ENCODE peak calls at places on chromosome 14, in seven cellular contexts. One of them, this sample, is unnamed.

GRCh38 chr14:51865953-51866747 is 5.7 kb downstream of the GNG2 start:
- DNase-seq in epithelial cell of prostate: no peak
- DNase-seq in CD8-positive, alpha-beta T cell: no peak
- DNase-seq in neuronal stem cell: no peak
- DNase-seq in effector memory CD4-positive, alpha-beta T cell: no peak
- DNase-seq in PC-3: no peak
- DNase-seq in OCI-LY7: no peak
- DNase-seq in this sample: no peak

GRCh38 chr14:51335521-51335920 is 95.5 kb downstream of the TMX1 start:
- DNase-seq in PC-3: no peak
- DNase-seq in effector memory CD4-positive, alpha-beta T cell: no peak
- DNase-seq in OCI-LY7: no peak
- DNase-seq in CD8-positive, alpha-beta T cell: no peak
- DNase-seq in neuronal stem cell: no peak
- DNase-seq in epithelial cell of prostate: no peak
- DNase-seq in this sample: peak; percentile 67

GRCh38 chr14:30223385-30223785 is 295.7 kb upstream of the PRKD1 start:
- DNase-seq in epithelial cell of prostate: peak; percentile 44
- DNase-seq in neuronal stem cell: no peak
- DNase-seq in effector memory CD4-positive, alpha-beta T cell: no peak
- DNase-seq in OCI-LY7: no peak
- DNase-seq in CD8-positive, alpha-beta T cell: no peak
- DNase-seq in PC-3: peak; percentile 99
- DNase-seq in this sample: peak; percentile 38

GRCh38 chr14:79543966-79544365 is 667.3 kb downstream of the DIO2 start:
- DNase-seq in neuronal stem cell: no peak
- DNase-seq in PC-3: peak; percentile 82
- DNase-seq in epithelial cell of prostate: peak; percentile 56
- DNase-seq in OCI-LY7: peak; percentile 2
- DNase-seq in effector memory CD4-positive, alpha-beta T cell: no peak
- DNase-seq in CD8-positive, alpha-beta T cell: no peak
- DNase-seq in this sample: no peak

GRCh38 chr14:70416717-70417349 is at the start of gene SYNJ2BP:
- DNase-seq in neuronal stem cell: peak; percentile 18
- DNase-seq in PC-3: peak; percentile 93
- DNase-seq in epithelial cell of prostate: peak; percentile 39
- DNase-seq in CD8-positive, alpha-beta T cell: peak; percentile 64
- DNase-seq in OCI-LY7: peak; percentile 66
- DNase-seq in effector memory CD4-positive, alpha-beta T cell: peak; percentile 33
- DNase-seq in this sample: peak; percentile 80

GRCh38 chr14:53957739-53958138 is 1.1 kb upstream of the BMP4 start:
- DNase-seq in neuronal stem cell: no peak
- DNase-seq in epithelial cell of prostate: no peak
- DNase-seq in effector memory CD4-positive, alpha-beta T cell: no peak
- DNase-seq in OCI-LY7: no peak
- DNase-seq in CD8-positive, alpha-beta T cell: no peak
- DNase-seq in PC-3: no peak
- DNase-seq in this sample: no peak

GRCh38 chr14:66111891-66112290 is 374.3 kb upstream of the CCDC196 start:
- DNase-seq in neuronal stem cell: no peak
- DNase-seq in PC-3: peak; percentile 22
- DNase-seq in CD8-positive, alpha-beta T cell: no peak
- DNase-seq in effector memory CD4-positive, alpha-beta T cell: no peak
- DNase-seq in OCI-LY7: no peak
- DNase-seq in epithelial cell of prostate: no peak
- DNase-seq in this sample: no peak

GRCh38 chr14:99656171-99656570 is 11.2 kb downstream of the HHIPL1 start:
- DNase-seq in CD8-positive, alpha-beta T cell: no peak
- DNase-seq in epithelial cell of prostate: no peak
- DNase-seq in effector memory CD4-positive, alpha-beta T cell: no peak
- DNase-seq in PC-3: no peak
- DNase-seq in neuronal stem cell: no peak
- DNase-seq in OCI-LY7: no peak
- DNase-seq in this sample: no peak

GRCh38 chr14:99728981-99729451 is 44.9 kb downstream of the CYP46A1 start:
- DNase-seq in effector memory CD4-positive, alpha-beta T cell: no peak
- DNase-seq in epithelial cell of prostate: no peak
- DNase-seq in PC-3: no peak
- DNase-seq in CD8-positive, alpha-beta T cell: no peak
- DNase-seq in neuronal stem cell: no peak
- DNase-seq in OCI-LY7: no peak
- DNase-seq in this sample: no peak

GRCh38 chr14:94112513-94113060 is 2.1 kb downstream of the IFI27 start:
- DNase-seq in effector memory CD4-positive, alpha-beta T cell: no peak
- DNase-seq in CD8-positive, alpha-beta T cell: no peak
- DNase-seq in epithelial cell of prostate: no peak
- DNase-seq in OCI-LY7: no peak
- DNase-seq in PC-3: no peak
- DNase-seq in neuronal stem cell: no peak
- DNase-seq in this sample: no peak

GRCh38 chr14:61609885-61610284 is 85.4 kb upstream of the HIF1A start:
- DNase-seq in OCI-LY7: no peak
- DNase-seq in effector memory CD4-positive, alpha-beta T cell: no peak
- DNase-seq in epithelial cell of prostate: no peak
- DNase-seq in CD8-positive, alpha-beta T cell: no peak
- DNase-seq in PC-3: no peak
- DNase-seq in neuronal stem cell: no peak
- DNase-seq in this sample: no peak

GRCh38 chr14:74973003-74973614 is 17.7 kb upstream of the PGF start:
- DNase-seq in CD8-positive, alpha-beta T cell: peak; percentile 30
- DNase-seq in effector memory CD4-positive, alpha-beta T cell: no peak
- DNase-seq in neuronal stem cell: no peak
- DNase-seq in PC-3: no peak
- DNase-seq in OCI-LY7: peak; percentile 62
- DNase-seq in epithelial cell of prostate: no peak
- DNase-seq in this sample: peak; percentile 86

GRCh38 chr14:99522457-99522891 is 41.3 kb downstream of the CCNK start:
- DNase-seq in effector memory CD4-positive, alpha-beta T cell: no peak
- DNase-seq in CD8-positive, alpha-beta T cell: no peak
- DNase-seq in epithelial cell of prostate: no peak
- DNase-seq in OCI-LY7: no peak
- DNase-seq in PC-3: peak; percentile 60
- DNase-seq in neuronal stem cell: no peak
- DNase-seq in this sample: no peak

GRCh38 chr14:63928744-63929174 is 76.0 kb downstream of the SYNE2 start:
- DNase-seq in neuronal stem cell: no peak
- DNase-seq in epithelial cell of prostate: no peak
- DNase-seq in CD8-positive, alpha-beta T cell: no peak
- DNase-seq in OCI-LY7: no peak
- DNase-seq in PC-3: no peak
- DNase-seq in effector memory CD4-positive, alpha-beta T cell: no peak
- DNase-seq in this sample: no peak

GRCh38 chr14:85063747-85064146 is 466.2 kb upstream of the FLRT2 start:
- DNase-seq in CD8-positive, alpha-beta T cell: no peak
- DNase-seq in PC-3: no peak
- DNase-seq in effector memory CD4-positive, alpha-beta T cell: no peak
- DNase-seq in OCI-LY7: peak; percentile 63
- DNase-seq in neuronal stem cell: no peak
- DNase-seq in epithelial cell of prostate: no peak
- DNase-seq in this sample: no peak

GRCh38 chr14:33210304-33210703 is 271.6 kb downstream of the NPAS3 start:
- DNase-seq in PC-3: peak; percentile 42
- DNase-seq in epithelial cell of prostate: no peak
- DNase-seq in neuronal stem cell: peak; percentile 33
- DNase-seq in OCI-LY7: no peak
- DNase-seq in effector memory CD4-positive, alpha-beta T cell: no peak
- DNase-seq in CD8-positive, alpha-beta T cell: no peak
- DNase-seq in this sample: no peak

GRCh38 chr14:23430016-23430732 is 5.3 kb downstream of the MYH7 start:
- DNase-seq in CD8-positive, alpha-beta T cell: no peak
- DNase-seq in OCI-LY7: no peak
- DNase-seq in PC-3: no peak
- DNase-seq in neuronal stem cell: no peak
- DNase-seq in effector memory CD4-positive, alpha-beta T cell: no peak
- DNase-seq in epithelial cell of prostate: no peak
- DNase-seq in this sample: peak; percentile 16

GRCh38 chr14:50013198-50013918 is 103.0 kb downstream of the VCPKMT start:
- DNase-seq in epithelial cell of prostate: peak; percentile 86
- DNase-seq in neuronal stem cell: no peak
- DNase-seq in effector memory CD4-positive, alpha-beta T cell: no peak
- DNase-seq in CD8-positive, alpha-beta T cell: no peak
- DNase-seq in PC-3: peak; percentile 95
- DNase-seq in OCI-LY7: peak; percentile 16
- DNase-seq in this sample: no peak

GRCh38 chr14:64979336-64980074 is 7.2 kb upstream of the FNTB start:
- DNase-seq in CD8-positive, alpha-beta T cell: no peak
- DNase-seq in OCI-LY7: no peak
- DNase-seq in effector memory CD4-positive, alpha-beta T cell: no peak
- DNase-seq in neuronal stem cell: no peak
- DNase-seq in epithelial cell of prostate: no peak
- DNase-seq in PC-3: peak; percentile 14
- DNase-seq in this sample: no peak

GRCh38 chr14:25904446-25904845 is 693.4 kb downstream of the NOVA1 start:
- DNase-seq in neuronal stem cell: no peak
- DNase-seq in effector memory CD4-positive, alpha-beta T cell: no peak
- DNase-seq in OCI-LY7: no peak
- DNase-seq in CD8-positive, alpha-beta T cell: no peak
- DNase-seq in epithelial cell of prostate: no peak
- DNase-seq in PC-3: no peak
- DNase-seq in this sample: no peak

GRCh38 chr14:77339407-77339806 is 18.6 kb downstream of the GSTZ1 start:
- DNase-seq in CD8-positive, alpha-beta T cell: no peak
- DNase-seq in neuronal stem cell: no peak
- DNase-seq in PC-3: peak; percentile 32
- DNase-seq in OCI-LY7: no peak
- DNase-seq in effector memory CD4-positive, alpha-beta T cell: no peak
- DNase-seq in epithelial cell of prostate: peak; percentile 10
- DNase-seq in this sample: no peak

GRCh38 chr14:22262881-22263280 is 326.1 kb downstream of the DAD1 start:
- DNase-seq in epithelial cell of prostate: no peak
- DNase-seq in effector memory CD4-positive, alpha-beta T cell: no peak
- DNase-seq in OCI-LY7: no peak
- DNase-seq in neuronal stem cell: no peak
- DNase-seq in CD8-positive, alpha-beta T cell: no peak
- DNase-seq in PC-3: peak; percentile 54
- DNase-seq in this sample: no peak

GRCh38 chr14:54420478-54421116 is 20.6 kb downstream of the CNIH1 start:
- DNase-seq in CD8-positive, alpha-beta T cell: no peak
- DNase-seq in OCI-LY7: peak; percentile 35
- DNase-seq in PC-3: peak; percentile 89
- DNase-seq in epithelial cell of prostate: no peak
- DNase-seq in effector memory CD4-positive, alpha-beta T cell: no peak
- DNase-seq in neuronal stem cell: no peak
- DNase-seq in this sample: no peak

GRCh38 chr14:101905614-101906013 is 58.8 kb upstream of the DYNC1H1 start:
- DNase-seq in OCI-LY7: no peak
- DNase-seq in epithelial cell of prostate: no peak
- DNase-seq in neuronal stem cell: no peak
- DNase-seq in PC-3: no peak
- DNase-seq in CD8-positive, alpha-beta T cell: no peak
- DNase-seq in effector memory CD4-positive, alpha-beta T cell: no peak
- DNase-seq in this sample: no peak

GRCh38 chr14:34336501-34336900 is 125.5 kb downstream of the SPTSSA start:
- DNase-seq in CD8-positive, alpha-beta T cell: no peak
- DNase-seq in epithelial cell of prostate: no peak
- DNase-seq in effector memory CD4-positive, alpha-beta T cell: no peak
- DNase-seq in OCI-LY7: no peak
- DNase-seq in neuronal stem cell: no peak
- DNase-seq in PC-3: no peak
- DNase-seq in this sample: no peak

GRCh38 chr14:79016828-79017505 is 846.8 kb downstream of the NRXN3 start:
- DNase-seq in neuronal stem cell: no peak
- DNase-seq in effector memory CD4-positive, alpha-beta T cell: no peak
- DNase-seq in CD8-positive, alpha-beta T cell: no peak
- DNase-seq in epithelial cell of prostate: no peak
- DNase-seq in OCI-LY7: no peak
- DNase-seq in PC-3: peak; percentile 81
- DNase-seq in this sample: no peak

GRCh38 chr14:62062645-62063044 is 300.4 kb downstream of the SNAPC1 start:
- DNase-seq in CD8-positive, alpha-beta T cell: no peak
- DNase-seq in neuronal stem cell: no peak
- DNase-seq in OCI-LY7: peak; percentile 42
- DNase-seq in effector memory CD4-positive, alpha-beta T cell: no peak
- DNase-seq in PC-3: no peak
- DNase-seq in epithelial cell of prostate: no peak
- DNase-seq in this sample: no peak

DNA sequence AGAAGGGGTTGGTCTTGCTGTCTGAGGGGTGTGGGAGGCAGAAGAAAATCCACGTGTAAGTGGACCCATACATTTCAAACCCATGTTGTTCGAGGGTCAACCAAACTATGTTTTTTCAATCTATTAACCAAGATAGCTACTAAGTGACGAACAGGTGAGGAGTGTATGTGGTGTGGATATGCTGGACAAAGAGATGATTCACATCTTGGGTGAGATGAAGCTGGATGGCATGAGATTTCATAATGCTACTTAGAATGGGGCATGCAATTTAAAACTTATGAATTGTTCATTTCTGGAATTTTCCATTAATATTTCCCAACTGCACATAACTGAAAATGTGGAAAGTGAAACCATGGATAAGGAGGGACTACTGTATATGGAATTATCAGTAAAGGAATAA is 17.9 kb upstream of the KTN1 start:
- DNase-seq in epithelial cell of prostate: no peak
- DNase-seq in PC-3: no peak
- DNase-seq in neuronal stem cell: no peak
- DNase-seq in CD8-positive, alpha-beta T cell: no peak
- DNase-seq in OCI-LY7: no peak
- DNase-seq in effector memory CD4-positive, alpha-beta T cell: no peak
- DNase-seq in this sample: no peak
- H3K27ac ChIP-seq in epithelial cell of prostate: no peak overlapping the region
- H3K27ac ChIP-seq in PC-3: no peak overlapping the region
- H3K27ac ChIP-seq in neuronal stem cell: no peak overlapping the region
- H3K27ac ChIP-seq in CD8-positive, alpha-beta T cell: no peak overlapping the region
- H3K27ac ChIP-seq in OCI-LY7: no peak overlapping the region
- H3K27ac ChIP-seq in effector memory CD4-positive, alpha-beta T cell: no peak overlapping the region
- H3K27ac ChIP-seq in this sample: no peak overlapping the region

DNA sequence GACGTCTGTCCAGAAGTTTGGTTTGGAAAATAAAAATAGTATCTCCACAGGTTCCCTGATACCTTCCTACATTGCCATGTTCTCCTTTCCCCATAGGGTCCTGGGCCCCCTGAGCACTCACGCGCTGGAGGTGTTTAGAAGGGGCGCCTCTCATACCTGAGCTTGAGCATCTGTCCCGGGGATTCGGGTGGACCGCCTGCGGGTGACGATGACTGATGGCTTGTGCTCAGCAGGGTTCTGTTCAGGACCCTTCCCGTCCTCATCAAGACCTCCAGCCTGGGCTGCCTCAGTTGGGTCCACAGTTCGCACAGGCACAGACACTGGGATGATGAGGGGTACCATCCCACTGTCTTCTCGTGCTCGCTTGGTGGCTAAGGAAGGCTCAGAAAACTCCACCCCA is 22.7 kb upstream of the PNMA1 start:
- DNase-seq in neuronal stem cell: no peak
- DNase-seq in effector memory CD4-positive, alpha-beta T cell: no peak
- DNase-seq in PC-3: no peak
- DNase-seq in OCI-LY7: no peak
- DNase-seq in CD8-positive, alpha-beta T cell: no peak
- DNase-seq in epithelial cell of prostate: no peak
- DNase-seq in this sample: no peak
- H3K27ac ChIP-seq in neuronal stem cell: no peak overlapping the region
- H3K27ac ChIP-seq in effector memory CD4-positive, alpha-beta T cell: no peak overlapping the region
- H3K27ac ChIP-seq in PC-3: no peak overlapping the region
- H3K27ac ChIP-seq in OCI-LY7: no peak overlapping the region
- H3K27ac ChIP-seq in CD8-positive, alpha-beta T cell: no peak overlapping the region
- H3K27ac ChIP-seq in epithelial cell of prostate: no peak overlapping the region
- H3K27ac ChIP-seq in this sample: no peak overlapping the region

GRCh38 chr14:88553886-88554457 is 835 bp downstream of the PTPN21 start:
- DNase-seq in PC-3: peak; percentile 36
- DNase-seq in CD8-positive, alpha-beta T cell: no peak
- DNase-seq in epithelial cell of prostate: no peak
- DNase-seq in OCI-LY7: no peak
- DNase-seq in neuronal stem cell: no peak
- DNase-seq in effector memory CD4-positive, alpha-beta T cell: no peak
- DNase-seq in this sample: no peak
- H3K27ac ChIP-seq in PC-3: no peak overlapping the region
- H3K27ac ChIP-seq in CD8-positive, alpha-beta T cell: no peak overlapping the region
- H3K27ac ChIP-seq in epithelial cell of prostate: peak overlapping the region; percentile 89
- H3K27ac ChIP-seq in OCI-LY7: no peak overlapping the region
- H3K27ac ChIP-seq in neuronal stem cell: peak overlapping the region; percentile 75
- H3K27ac ChIP-seq in effector memory CD4-positive, alpha-beta T cell: no peak overlapping the region
- H3K27ac ChIP-seq in this sample: peak overlapping the region; percentile 92

GRCh38 chr14:91395998-91396660 is 21.5 kb downstream of the CCDC88C start:
- DNase-seq in effector memory CD4-positive, alpha-beta T cell: no peak
- DNase-seq in CD8-positive, alpha-beta T cell: no peak
- DNase-seq in neuronal stem cell: no peak
- DNase-seq in PC-3: no peak
- DNase-seq in epithelial cell of prostate: no peak
- DNase-seq in OCI-LY7: no peak
- DNase-seq in this sample: no peak
- H3K27ac ChIP-seq in effector memory CD4-positive, alpha-beta T cell: peak overlapping the region; percentile 85
- H3K27ac ChIP-seq in CD8-positive, alpha-beta T cell: no peak overlapping the region
- H3K27ac ChIP-seq in neuronal stem cell: no peak overlapping the region
- H3K27ac ChIP-seq in PC-3: no peak overlapping the region
- H3K27ac ChIP-seq in epithelial cell of prostate: peak overlapping the region; percentile 94
- H3K27ac ChIP-seq in OCI-LY7: peak overlapping the region; percentile 89
- H3K27ac ChIP-seq in this sample: no peak overlapping the region

This sample was measured in heart left ventricle.